ENCODE peak calls at places on chromosomes 13 and 19, in six cellular contexts. I is heart left ventricle; C is CD4-positive, alpha-beta T cell; D is choroid plexus epithelial cell; K is heart right ventricle; E is foreskin fibroblast. V is an unnamed sample.

GRCh38 chr19:29535984-29536508 is 10.3 kb downstream of the VSTM2B start:
- DNase-seq in I (peak; percentile 27), C (no peak), D (no peak), K (no peak), E (no peak), V (no peak)

GRCh38 chr13:113178070-113178895 is 19.8 kb downstream of the PROZ start:
- DNase-seq in I (no peak), C (no peak), D (peak; percentile 97), K (no peak), E (peak; percentile 92), V (no peak)

GRCh38 chr13:21988624-21989023 is 317.8 kb downstream of the FGF9 start:
- DNase-seq in I (no peak), C (no peak), D (no peak), K (no peak), E (no peak), V (no peak)

GRCh38 chr13:52840066-52840465 is 8.4 kb downstream of the PCDH8 start:
- DNase-seq in I (no peak), C (no peak), D (no peak), K (no peak), E (no peak), V (no peak)

GRCh38 chr19:30071871-30072270 is 129.8 kb downstream of the URI1 start:
- DNase-seq in I (peak; percentile 18), C (no peak), D (no peak), K (no peak), E (no peak), V (no peak)

GRCh38 chr19:10452726-10453620 is 32.6 kb downstream of the PDE4A start:
- DNase-seq in I (no peak), C (no peak), D (no peak), K (no peak), E (no peak), V (no peak)

GRCh38 chr13:112013665-112014064 is 53.3 kb upstream of the SOX1 start:
- DNase-seq in I (no peak), C (no peak), D (no peak), K (no peak), E (no peak), V (no peak)

GRCh38 chr13:110593430-110594130 is 21.8 kb upstream of the NAXD start:
- DNase-seq in I (no peak), C (no peak), D (peak; percentile 75), K (no peak), E (peak; percentile 67), V (no peak)

GRCh38 chr13:46831588-46832194 is 34.7 kb upstream of the ESD start:
- DNase-seq in I (no peak), C (no peak), D (peak; percentile 75), K (no peak), E (peak; percentile 82), V (no peak)

GRCh38 chr13:33236021-33236420 is 49.5 kb downstream of the STARD13 start:
- DNase-seq in I (no peak), C (no peak), D (peak; percentile 74), K (no peak), E (peak; percentile 81), V (no peak)

GRCh38 chr19:31518216-31518615 is 169.0 kb upstream of the TSHZ3 start:
- DNase-seq in I (no peak), C (no peak), D (no peak), K (no peak), E (no peak), V (no peak)

GRCh38 chr19:5983367-5983955 is 5.5 kb upstream of the RANBP3 start:
- DNase-seq in I (no peak), C (no peak), D (no peak), K (no peak), E (peak; percentile 68), V (no peak)

GRCh38 chr19:48372904-48373303 is 8.7 kb downstream of the SYNGR4 start:
- DNase-seq in I (no peak), C (no peak), D (no peak), K (no peak), E (peak; percentile 24), V (no peak)

GRCh38 chr13:24071423-24072075 is 89.0 kb upstream of the SPATA13 start:
- DNase-seq in I (no peak), C (no peak), D (peak; percentile 24), K (no peak), E (peak; percentile 82), V (no peak)

GRCh38 chr13:50990540-50991506 is 81.2 kb downstream of the RNASEH2B start:
- DNase-seq in I (no peak), C (no peak), D (peak; percentile 78), K (no peak), E (peak; percentile 87), V (no peak)

GRCh38 chr13:67775359-67775758 is 545.2 kb upstream of the PCDH9 start:
- DNase-seq in I (no peak), C (no peak), D (no peak), K (no peak), E (no peak), V (no peak)

GRCh38 chr19:3880471-3881271 is at the start of gene ATCAY:
- DNase-seq in I (no peak), C (no peak), D (no peak), K (no peak), E (peak; percentile 26), V (no peak)

GRCh38 chr13:32009362-32009761 is 22.2 kb upstream of the FRY start:
- DNase-seq in I (no peak), C (no peak), D (no peak), K (no peak), E (no peak), V (no peak)

GRCh38 chr13:106471957-106472543 is 63.4 kb downstream of the EFNB2 start:
- DNase-seq in I (no peak), C (no peak), D (peak; percentile 75), K (no peak), E (peak; percentile 91), V (peak; percentile 62)

GRCh38 chr13:112670864-112671263 is 19.0 kb upstream of the ATP11A start:
- DNase-seq in I (no peak), C (no peak), D (no peak), K (no peak), E (no peak), V (no peak)

GRCh38 chr13:98677398-98677797 is 75.1 kb downstream of the SLC15A1 start:
- DNase-seq in I (no peak), C (no peak), D (peak; percentile 74), K (no peak), E (peak; percentile 40), V (no peak)

GRCh38 chr13:99725644-99726043 is 224.4 kb downstream of the TM9SF2 start:
- DNase-seq in I (no peak), C (no peak), D (no peak), K (no peak), E (no peak), V (no peak)

GRCh38 chr19:3932931-3933810 is at the start of gene NMRK2:
- DNase-seq in I (peak; percentile 76), C (no peak), D (no peak), K (peak; percentile 49), E (no peak), V (no peak)

GRCh38 chr13:114017028-114017630 is 43.3 kb upstream of the C13orf46 start:
- DNase-seq in I (no peak), C (no peak), D (peak; percentile 48), K (peak; percentile 14), E (peak; percentile 42), V (no peak)

GRCh38 chr19:46856062-46857022 is 4.5 kb upstream of the ARHGAP35 start:
- DNase-seq in I (peak; percentile 97), C (peak; percentile 88), D (peak; percentile 98), K (peak; percentile 97), E (peak; percentile 99), V (peak; percentile 85)

GRCh38 chr19:16315825-16316505 is 8.7 kb upstream of the KLF2 start:
- DNase-seq in I (no peak), C (no peak), D (peak; percentile 98), K (peak; percentile 30), E (peak; percentile 97), V (no peak)

DNA sequence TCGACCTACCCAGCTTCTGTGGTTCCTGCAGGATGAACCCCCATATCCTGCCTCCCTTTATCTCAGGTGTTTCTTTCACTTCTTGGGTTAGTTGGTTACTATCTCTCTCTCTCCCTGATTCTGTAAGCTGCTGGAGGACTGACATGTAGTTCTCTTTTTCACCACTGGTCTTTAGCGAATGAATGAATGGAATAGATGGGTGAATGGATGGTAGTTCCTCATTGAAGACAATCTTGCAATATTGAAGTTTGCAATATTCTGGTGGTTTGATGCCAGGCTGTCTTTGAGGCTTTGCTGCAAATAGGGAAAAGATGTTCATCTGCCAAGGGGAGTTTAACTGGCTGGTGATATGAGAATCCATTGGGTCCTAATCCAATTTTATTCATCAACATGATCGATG is 120.2 kb downstream of the UBL3 start:
- DNase-seq in I (no peak), C (no peak), D (no peak), K (no peak), E (no peak), V (no peak)
- TF ChIP-seq CTCF in I (no peak), C (no peak), D (no peak), K (peak; percentile 15), E (no peak), V (no peak)

DNA sequence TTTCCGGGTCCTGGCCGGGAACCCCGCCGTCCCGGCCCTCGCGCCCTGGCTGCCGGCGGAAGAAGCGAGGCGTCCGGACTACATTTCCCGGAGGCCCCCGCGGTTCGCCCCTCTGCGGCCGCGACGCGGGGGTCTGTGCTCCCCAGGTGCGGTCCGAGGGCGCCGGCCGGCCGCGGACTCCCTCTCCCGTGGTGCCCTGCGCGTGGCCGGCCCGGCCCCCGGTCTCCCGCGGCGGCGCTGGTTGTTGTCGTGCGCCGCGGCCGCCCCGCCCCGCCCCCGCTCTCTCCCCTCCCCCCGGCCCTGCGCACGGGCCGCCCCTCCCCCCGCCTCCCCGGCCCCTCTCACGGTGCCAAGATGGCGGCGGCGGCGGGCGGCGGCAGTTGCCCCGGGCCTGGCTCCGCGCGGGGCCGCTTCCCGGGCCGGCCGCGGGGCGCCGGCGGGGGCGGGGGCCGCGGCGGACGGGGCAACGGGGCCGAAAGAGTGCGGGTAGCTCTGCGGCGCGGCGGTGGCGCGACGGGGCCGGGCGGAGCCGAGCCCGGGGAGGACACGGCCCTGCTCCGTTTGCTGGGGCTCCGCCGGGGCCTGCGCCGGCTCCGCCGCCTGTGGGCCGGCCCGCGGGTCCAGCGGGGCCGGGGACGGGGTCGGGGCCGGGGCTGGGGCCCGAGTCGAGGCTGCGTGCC is at the start of gene KMT2B:
- DNase-seq in I (no peak), C (no peak), D (no peak), K (no peak), E (no peak), V (no peak)
- TF ChIP-seq CTCF in I (no peak), C (no peak), D (no peak), K (no peak), E (no peak), V (no peak)

GRCh38 chr13:19959141-19959830 is 759 bp downstream of the ZMYM2 start:
- DNase-seq in I (peak; percentile 85), C (peak; percentile 68), D (peak; percentile 51), K (peak; percentile 68), E (peak; percentile 77), V (peak; percentile 8)
- TF ChIP-seq CTCF in I (no peak), C (no peak), D (peak; percentile 33), K (no peak), E (peak; percentile 1), V (peak; percentile 23)

DNA sequence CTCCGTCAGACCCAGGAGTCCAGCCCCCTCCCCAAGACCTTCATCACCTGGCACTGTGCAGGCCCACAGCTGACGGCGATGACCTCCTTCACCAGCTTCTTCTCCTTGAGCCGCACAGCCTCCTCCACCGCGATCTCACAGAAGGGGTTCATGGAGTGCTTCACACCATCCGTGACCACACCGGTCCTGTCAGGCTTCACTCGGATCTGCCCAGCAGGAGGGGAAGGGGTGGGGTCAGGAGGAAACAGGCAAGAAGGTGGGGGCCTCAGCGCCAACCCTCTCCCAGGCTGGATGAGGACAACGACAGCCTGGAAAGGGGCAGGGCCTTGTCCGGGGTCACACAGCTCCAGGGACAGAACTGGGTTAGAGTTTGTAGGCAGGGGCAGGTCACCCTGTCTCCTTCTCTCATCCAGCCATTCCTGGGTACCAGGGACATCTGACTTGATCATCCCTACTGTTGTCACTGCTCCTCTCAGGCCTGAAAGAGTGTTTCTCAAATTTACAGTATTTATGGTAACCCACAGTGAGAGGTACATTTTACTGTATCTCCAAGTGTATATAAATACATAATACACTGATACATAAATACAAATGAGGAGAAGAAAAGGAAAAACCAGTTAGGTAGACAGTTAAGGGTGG is 12.0 kb downstream of the ETFB start:
- DNase-seq in I (no peak), C (no peak), D (peak; percentile 35), K (no peak), E (no peak), V (no peak)
- TF ChIP-seq CTCF in I (no peak), C (no peak), D (no peak), K (no peak), E (no peak), V (no peak)